ENCODE peak calls at places on chromosomes 1 and 21, in nine cellular contexts. K is RWPE1; N is DND-41; G is esophagus squamous epithelium; V is SK-N-SH; L is CD8-positive, alpha-beta T cell; M is foreskin fibroblast; W is HCT116; S is endodermal cell. Q is an unnamed sample.

GRCh38 chr1:168246506-168246905 is 20.7 kb downstream of the SFT2D2 start:
- DNase-seq in G (no peak), S (no peak), M (no peak), K (no peak), V (no peak), L (no peak), W (no peak), N (no peak), Q (no peak)

GRCh38 chr1:46822248-46822826 is 23.5 kb downstream of the CYP4B1 start:
- DNase-seq in S (peak; percentile 82), M (no peak), K (no peak), N (no peak), L (no peak), G (no peak), W (no peak), V (no peak), Q (no peak)

GRCh38 chr21:32257952-32258785 is 20.7 kb downstream of the MIS18A start:
- DNase-seq in N (peak; percentile 38), W (peak; percentile 62), S (peak; percentile 88), G (no peak), L (no peak), K (peak; percentile 76), V (peak; percentile 81), M (peak; percentile 90), Q (peak; percentile 59)

GRCh38 chr1:85607126-85607912 is 26.8 kb downstream of the CCN1 start:
- DNase-seq in M (peak; percentile 99), L (no peak), N (no peak), K (peak; percentile 93), V (no peak), S (peak; percentile 97), G (no peak), W (peak; percentile 93), Q (peak; percentile 89)

GRCh38 chr1:243849089-243850012 is 692 bp downstream of the AKT3 start:
- DNase-seq in M (peak; percentile 81), L (peak; percentile 85), S (peak; percentile 86), W (no peak), K (no peak), G (no peak), N (peak; percentile 58), V (peak; percentile 79), Q (peak; percentile 49)

GRCh38 chr1:161367684-161368398 is at the start of gene CFAP126:
- DNase-seq in G (no peak), L (peak; percentile 76), V (peak; percentile 57), W (peak; percentile 51), S (peak; percentile 85), K (peak; percentile 78), N (no peak), M (peak; percentile 42), Q (peak; percentile 57)

GRCh38 chr1:24374891-24375786 is 38.4 kb downstream of the STPG1 start:
- DNase-seq in M (no peak), K (peak; percentile 73), W (no peak), G (no peak), S (peak; percentile 80), N (no peak), L (no peak), V (no peak), Q (no peak)

GRCh38 chr1:160171352-160171751 is 19.0 kb upstream of the CASQ1 start:
- DNase-seq in W (no peak), L (no peak), V (no peak), N (no peak), K (peak; percentile 24), M (peak; percentile 64), S (no peak), G (no peak), Q (no peak)

GRCh38 chr1:53541761-53542550 is 82.8 kb downstream of the DMRTB1 start:
- DNase-seq in W (peak; percentile 13), K (peak; percentile 64), L (peak; percentile 20), G (no peak), N (no peak), M (peak; percentile 95), V (no peak), S (peak; percentile 86), Q (peak; percentile 32)

GRCh38 chr1:22239378-22239777 is 96.5 kb upstream of the WNT4 start:
- DNase-seq in V (no peak), M (no peak), L (no peak), N (no peak), G (no peak), S (no peak), W (no peak), K (peak; percentile 26), Q (no peak)

GRCh38 chr1:206496131-206496793 is 11.1 kb upstream of the RASSF5 start:
- DNase-seq in M (no peak), N (no peak), S (no peak), K (no peak), G (no peak), V (no peak), L (no peak), W (no peak), Q (no peak)

GRCh38 chr1:245835386-245835785 is 671.7 kb downstream of the SMYD3 start:
- DNase-seq in S (no peak), N (no peak), L (no peak), W (no peak), G (no peak), M (peak; percentile 21), K (no peak), V (no peak), Q (no peak)

GRCh38 chr1:110212165-110213142 is 2.3 kb downstream of the KCNC4 start:
- DNase-seq in K (no peak), N (no peak), G (no peak), L (no peak), V (no peak), M (no peak), W (no peak), S (peak; percentile 74), Q (peak; percentile 10)

GRCh38 chr1:21397813-21398188 is 42.1 kb upstream of the NBPF3 start:
- DNase-seq in V (no peak), N (peak; percentile 5), M (no peak), W (no peak), K (no peak), L (no peak), G (no peak), S (peak; percentile 73), Q (no peak)

GRCh38 chr1:201916649-201917249 is 28.1 kb downstream of the SHISA4 start:
- DNase-seq in M (peak; percentile 92), G (no peak), V (peak; percentile 84), L (no peak), W (no peak), K (peak; percentile 64), S (no peak), N (no peak), Q (peak; percentile 71)

GRCh38 chr1:201914456-201915235 is 25.9 kb downstream of the SHISA4 start:
- DNase-seq in V (no peak), L (no peak), G (no peak), M (peak; percentile 28), N (no peak), W (no peak), K (no peak), S (no peak), Q (no peak)

GRCh38 chr1:201918343-201918742 is 28.0 kb downstream of the LMOD1 start:
- DNase-seq in K (no peak), G (no peak), W (no peak), N (no peak), L (no peak), V (no peak), M (no peak), S (no peak), Q (no peak)

GRCh38 chr1:201921952-201922558 is 24.3 kb downstream of the LMOD1 start:
- DNase-seq in W (no peak), G (no peak), S (no peak), N (no peak), V (no peak), L (no peak), K (no peak), M (no peak), Q (no peak)

GRCh38 chr1:201917362-201918033 is 28.8 kb downstream of the SHISA4 start:
- DNase-seq in G (no peak), L (no peak), N (no peak), V (no peak), S (no peak), W (no peak), M (peak; percentile 90), K (peak; percentile 64), Q (peak; percentile 35)
- TF ChIP-seq CTCF in G (no peak), L (no peak), N (no peak), V (no peak), S (no peak), W (no peak), M (no peak), K (no peak), Q (no peak)

DNA sequence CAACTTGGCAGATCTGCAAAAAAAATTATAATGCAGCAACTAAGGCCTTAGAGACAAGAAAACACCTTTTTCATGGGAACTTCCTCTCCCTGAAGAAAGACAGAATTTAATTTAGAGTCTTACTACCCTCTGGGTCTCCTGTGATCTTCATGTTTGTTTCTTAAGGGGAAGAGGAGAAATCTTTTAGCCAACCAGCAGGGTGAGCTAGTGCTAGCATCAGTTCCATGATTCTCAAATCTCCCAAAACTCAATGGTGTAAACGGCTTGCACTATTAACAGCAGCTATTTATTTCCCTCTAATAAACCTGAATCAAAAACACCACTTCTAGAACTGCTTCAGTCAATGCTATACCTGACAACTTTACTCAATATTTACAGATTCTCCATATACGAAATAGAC is 3.8 kb downstream of the ZNF644 start:
- DNase-seq in M (peak; percentile 38), N (no peak), W (no peak), K (no peak), L (no peak), S (no peak), V (peak; percentile 10), G (no peak), Q (no peak)
- TF ChIP-seq CTCF in M (peak; percentile 24), N (peak; percentile 51), W (peak; percentile 40), K (no peak), L (peak; percentile 22), S (peak; percentile 55), V (peak; percentile 49), G (peak; percentile 9), Q (no peak)

DNA sequence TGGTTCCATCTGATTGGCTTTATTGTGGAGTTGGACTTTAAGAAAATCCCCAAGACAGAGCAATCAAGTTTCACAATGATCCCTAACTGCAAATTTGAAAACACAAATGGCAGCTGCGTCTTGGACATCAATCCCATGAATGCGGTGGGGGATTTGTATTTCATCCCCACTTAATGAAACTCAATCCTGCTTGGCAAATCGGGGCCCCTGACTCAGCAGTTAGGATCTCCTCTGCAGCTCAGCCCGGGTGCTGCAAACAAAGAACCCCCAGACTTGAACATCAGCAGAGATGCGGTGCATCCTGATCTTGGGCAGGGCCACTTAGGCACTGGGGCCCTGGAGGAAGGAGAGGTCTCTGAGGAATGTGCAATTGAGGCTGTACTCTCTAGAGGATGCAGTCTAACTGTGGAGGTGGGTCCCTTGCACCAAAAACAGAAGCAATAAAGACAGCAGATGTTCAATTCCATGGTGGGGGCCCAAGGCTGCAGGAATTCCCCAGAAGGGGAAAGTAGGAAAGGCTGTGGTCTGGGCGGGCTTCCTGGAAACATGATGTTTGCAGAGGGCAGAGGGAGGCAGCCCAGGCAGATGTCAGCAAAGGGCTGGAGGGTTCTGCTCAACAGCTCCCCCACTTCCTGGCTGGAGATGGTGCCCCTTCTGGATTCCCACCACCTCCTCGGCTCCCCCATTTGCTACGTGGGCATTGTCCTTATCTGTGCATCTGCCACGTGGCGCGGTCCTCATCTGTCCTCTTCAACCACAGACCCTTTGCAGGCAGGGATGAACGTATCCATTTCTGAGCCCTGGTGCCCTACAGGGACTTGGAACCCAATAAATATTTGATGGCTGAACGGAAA is 8.6 kb upstream of the GUCA2B start:
- DNase-seq in K (no peak), S (peak; percentile 53), W (no peak), M (no peak), G (no peak), N (no peak), L (no peak), V (no peak), Q (no peak)
- TF ChIP-seq CTCF in K (no peak), S (no peak), W (no peak), M (no peak), G (no peak), N (peak; percentile 15), L (no peak), V (no peak), Q (no peak)

GRCh38 chr1:13748610-13749505 is 48.9 kb downstream of the PRDM2 start:
- DNase-seq in V (peak; percentile 99), K (peak; percentile 98), N (peak; percentile 96), G (peak; percentile 91), S (peak; percentile 98), W (peak; percentile 80), M (peak; percentile 98), L (peak; percentile 97), Q (peak; percentile 92)
- TF ChIP-seq CTCF in V (peak; percentile 36), K (peak; percentile 48), N (peak; percentile 32), G (no peak), S (no peak), W (no peak), M (no peak), L (no peak), Q (no peak)

Q was measured in Calu3.